ENCODE peak calls at places on chromosome 9, in five cellular contexts. One of them, this sample, is unnamed.

GRCh38 chr9:18396102-18396728 is 77.7 kb upstream of the ADAMTSL1 start:
- DNase-seq in OCI-M1: peak; percentile 12
- DNase-seq in activated CD4-positive, alpha-beta T cell treated with anti-CD3 and anti-CD28 coated beads for 48 hours: no peak
- DNase-seq in stimulated activated naive CD8-positive, alpha-beta T cell treated with anti-CD3 and anti-CD28 coated beads, Interleukin-15, Interleukin-2, amounts not matched to agents 100 U/mL and 50 U/mL, for 24 hours: no peak
- DNase-seq in stimulated activated CD4-positive, alpha-beta T cell treated with anti-CD3 and anti-CD28 coated beads, Interleukin-1b, Interleukin-23, amount 100 ng/mL, for 24 hours: no peak
- DNase-seq in this sample: peak; percentile 6

GRCh38 chr9:21334969-21335632 is at the start of gene KLHL9:
- DNase-seq in OCI-M1: peak; percentile 87
- DNase-seq in activated CD4-positive, alpha-beta T cell treated with anti-CD3 and anti-CD28 coated beads for 48 hours: peak; percentile 91
- DNase-seq in stimulated activated naive CD8-positive, alpha-beta T cell treated with anti-CD3 and anti-CD28 coated beads, Interleukin-15, Interleukin-2, amounts not matched to agents 100 U/mL and 50 U/mL, for 24 hours: peak; percentile 91
- DNase-seq in stimulated activated CD4-positive, alpha-beta T cell treated with anti-CD3 and anti-CD28 coated beads, Interleukin-1b, Interleukin-23, amount 100 ng/mL, for 24 hours: peak; percentile 82
- DNase-seq in this sample: peak; percentile 85

GRCh38 chr9:6441269-6441668 is 28.3 kb downstream of the UHRF2 start:
- DNase-seq in OCI-M1: no peak
- DNase-seq in activated CD4-positive, alpha-beta T cell treated with anti-CD3 and anti-CD28 coated beads for 48 hours: no peak
- DNase-seq in stimulated activated naive CD8-positive, alpha-beta T cell treated with anti-CD3 and anti-CD28 coated beads, Interleukin-15, Interleukin-2, amounts not matched to agents 100 U/mL and 50 U/mL, for 24 hours: no peak
- DNase-seq in stimulated activated CD4-positive, alpha-beta T cell treated with anti-CD3 and anti-CD28 coated beads, Interleukin-1b, Interleukin-23, amount 100 ng/mL, for 24 hours: no peak
- DNase-seq in this sample: no peak

GRCh38 chr9:107827884-107828283 is 338.3 kb upstream of the KLF4 start:
- DNase-seq in OCI-M1: no peak
- DNase-seq in activated CD4-positive, alpha-beta T cell treated with anti-CD3 and anti-CD28 coated beads for 48 hours: no peak
- DNase-seq in stimulated activated naive CD8-positive, alpha-beta T cell treated with anti-CD3 and anti-CD28 coated beads, Interleukin-15, Interleukin-2, amounts not matched to agents 100 U/mL and 50 U/mL, for 24 hours: no peak
- DNase-seq in stimulated activated CD4-positive, alpha-beta T cell treated with anti-CD3 and anti-CD28 coated beads, Interleukin-1b, Interleukin-23, amount 100 ng/mL, for 24 hours: no peak
- DNase-seq in this sample: no peak

GRCh38 chr9:75601280-75601679 is 289.2 kb upstream of the PCSK5 start:
- DNase-seq in OCI-M1: peak; percentile 60
- DNase-seq in activated CD4-positive, alpha-beta T cell treated with anti-CD3 and anti-CD28 coated beads for 48 hours: no peak
- DNase-seq in stimulated activated naive CD8-positive, alpha-beta T cell treated with anti-CD3 and anti-CD28 coated beads, Interleukin-15, Interleukin-2, amounts not matched to agents 100 U/mL and 50 U/mL, for 24 hours: no peak
- DNase-seq in stimulated activated CD4-positive, alpha-beta T cell treated with anti-CD3 and anti-CD28 coated beads, Interleukin-1b, Interleukin-23, amount 100 ng/mL, for 24 hours: no peak
- DNase-seq in this sample: no peak

GRCh38 chr9:78354980-78355379 is 58.1 kb downstream of the PSAT1 start:
- DNase-seq in OCI-M1: no peak
- DNase-seq in activated CD4-positive, alpha-beta T cell treated with anti-CD3 and anti-CD28 coated beads for 48 hours: no peak
- DNase-seq in stimulated activated naive CD8-positive, alpha-beta T cell treated with anti-CD3 and anti-CD28 coated beads, Interleukin-15, Interleukin-2, amounts not matched to agents 100 U/mL and 50 U/mL, for 24 hours: no peak
- DNase-seq in stimulated activated CD4-positive, alpha-beta T cell treated with anti-CD3 and anti-CD28 coated beads, Interleukin-1b, Interleukin-23, amount 100 ng/mL, for 24 hours: no peak
- DNase-seq in this sample: no peak

GRCh38 chr9:134040831-134041648 is 15.8 kb downstream of the BRD3OS start:
- DNase-seq in OCI-M1: no peak
- DNase-seq in activated CD4-positive, alpha-beta T cell treated with anti-CD3 and anti-CD28 coated beads for 48 hours: no peak
- DNase-seq in stimulated activated naive CD8-positive, alpha-beta T cell treated with anti-CD3 and anti-CD28 coated beads, Interleukin-15, Interleukin-2, amounts not matched to agents 100 U/mL and 50 U/mL, for 24 hours: no peak
- DNase-seq in stimulated activated CD4-positive, alpha-beta T cell treated with anti-CD3 and anti-CD28 coated beads, Interleukin-1b, Interleukin-23, amount 100 ng/mL, for 24 hours: no peak
- DNase-seq in this sample: no peak

GRCh38 chr9:137588891-137589290 is 1.4 kb downstream of the ZMYND19 start:
- DNase-seq in OCI-M1: no peak
- DNase-seq in activated CD4-positive, alpha-beta T cell treated with anti-CD3 and anti-CD28 coated beads for 48 hours: no peak
- DNase-seq in stimulated activated naive CD8-positive, alpha-beta T cell treated with anti-CD3 and anti-CD28 coated beads, Interleukin-15, Interleukin-2, amounts not matched to agents 100 U/mL and 50 U/mL, for 24 hours: no peak
- DNase-seq in stimulated activated CD4-positive, alpha-beta T cell treated with anti-CD3 and anti-CD28 coated beads, Interleukin-1b, Interleukin-23, amount 100 ng/mL, for 24 hours: no peak
- DNase-seq in this sample: no peak

GRCh38 chr9:135255843-135256567 is 168.5 kb downstream of the OLFM1 start:
- DNase-seq in OCI-M1: no peak
- DNase-seq in activated CD4-positive, alpha-beta T cell treated with anti-CD3 and anti-CD28 coated beads for 48 hours: no peak
- DNase-seq in stimulated activated naive CD8-positive, alpha-beta T cell treated with anti-CD3 and anti-CD28 coated beads, Interleukin-15, Interleukin-2, amounts not matched to agents 100 U/mL and 50 U/mL, for 24 hours: no peak
- DNase-seq in stimulated activated CD4-positive, alpha-beta T cell treated with anti-CD3 and anti-CD28 coated beads, Interleukin-1b, Interleukin-23, amount 100 ng/mL, for 24 hours: no peak
- DNase-seq in this sample: no peak

GRCh38 chr9:90783552-90783951 is 18.1 kb upstream of the SYK start:
- DNase-seq in OCI-M1: no peak
- DNase-seq in activated CD4-positive, alpha-beta T cell treated with anti-CD3 and anti-CD28 coated beads for 48 hours: no peak
- DNase-seq in stimulated activated naive CD8-positive, alpha-beta T cell treated with anti-CD3 and anti-CD28 coated beads, Interleukin-15, Interleukin-2, amounts not matched to agents 100 U/mL and 50 U/mL, for 24 hours: no peak
- DNase-seq in stimulated activated CD4-positive, alpha-beta T cell treated with anti-CD3 and anti-CD28 coated beads, Interleukin-1b, Interleukin-23, amount 100 ng/mL, for 24 hours: no peak
- DNase-seq in this sample: no peak

GRCh38 chr9:129866373-129867137 is 31.3 kb downstream of the USP20 start:
- DNase-seq in OCI-M1: no peak
- DNase-seq in activated CD4-positive, alpha-beta T cell treated with anti-CD3 and anti-CD28 coated beads for 48 hours: peak; percentile 58
- DNase-seq in stimulated activated naive CD8-positive, alpha-beta T cell treated with anti-CD3 and anti-CD28 coated beads, Interleukin-15, Interleukin-2, amounts not matched to agents 100 U/mL and 50 U/mL, for 24 hours: peak; percentile 39
- DNase-seq in stimulated activated CD4-positive, alpha-beta T cell treated with anti-CD3 and anti-CD28 coated beads, Interleukin-1b, Interleukin-23, amount 100 ng/mL, for 24 hours: no peak
- DNase-seq in this sample: no peak

GRCh38 chr9:15622596-15622995 is 69.8 kb downstream of the CCDC171 start:
- DNase-seq in OCI-M1: peak; percentile 1
- DNase-seq in activated CD4-positive, alpha-beta T cell treated with anti-CD3 and anti-CD28 coated beads for 48 hours: no peak
- DNase-seq in stimulated activated naive CD8-positive, alpha-beta T cell treated with anti-CD3 and anti-CD28 coated beads, Interleukin-15, Interleukin-2, amounts not matched to agents 100 U/mL and 50 U/mL, for 24 hours: no peak
- DNase-seq in stimulated activated CD4-positive, alpha-beta T cell treated with anti-CD3 and anti-CD28 coated beads, Interleukin-1b, Interleukin-23, amount 100 ng/mL, for 24 hours: no peak
- DNase-seq in this sample: no peak

GRCh38 chr9:123127512-123128075 is 94.1 kb downstream of the GPR21 start:
- DNase-seq in OCI-M1: no peak
- DNase-seq in activated CD4-positive, alpha-beta T cell treated with anti-CD3 and anti-CD28 coated beads for 48 hours: no peak
- DNase-seq in stimulated activated naive CD8-positive, alpha-beta T cell treated with anti-CD3 and anti-CD28 coated beads, Interleukin-15, Interleukin-2, amounts not matched to agents 100 U/mL and 50 U/mL, for 24 hours: no peak
- DNase-seq in stimulated activated CD4-positive, alpha-beta T cell treated with anti-CD3 and anti-CD28 coated beads, Interleukin-1b, Interleukin-23, amount 100 ng/mL, for 24 hours: no peak
- DNase-seq in this sample: no peak

GRCh38 chr9:136254381-136255165 is 9.0 kb upstream of the QSOX2 start:
- DNase-seq in OCI-M1: no peak
- DNase-seq in activated CD4-positive, alpha-beta T cell treated with anti-CD3 and anti-CD28 coated beads for 48 hours: no peak
- DNase-seq in stimulated activated naive CD8-positive, alpha-beta T cell treated with anti-CD3 and anti-CD28 coated beads, Interleukin-15, Interleukin-2, amounts not matched to agents 100 U/mL and 50 U/mL, for 24 hours: no peak
- DNase-seq in stimulated activated CD4-positive, alpha-beta T cell treated with anti-CD3 and anti-CD28 coated beads, Interleukin-1b, Interleukin-23, amount 100 ng/mL, for 24 hours: no peak
- DNase-seq in this sample: no peak

GRCh38 chr9:101398930-101399640 is 434 bp downstream of the ZNF189 start:
- DNase-seq in OCI-M1: no peak
- DNase-seq in activated CD4-positive, alpha-beta T cell treated with anti-CD3 and anti-CD28 coated beads for 48 hours: no peak
- DNase-seq in stimulated activated naive CD8-positive, alpha-beta T cell treated with anti-CD3 and anti-CD28 coated beads, Interleukin-15, Interleukin-2, amounts not matched to agents 100 U/mL and 50 U/mL, for 24 hours: peak; percentile 20
- DNase-seq in stimulated activated CD4-positive, alpha-beta T cell treated with anti-CD3 and anti-CD28 coated beads, Interleukin-1b, Interleukin-23, amount 100 ng/mL, for 24 hours: no peak
- DNase-seq in this sample: peak; percentile 15

GRCh38 chr9:5949103-5949699 is 58.5 kb downstream of the MLANA start:
- DNase-seq in OCI-M1: peak; percentile 94
- DNase-seq in activated CD4-positive, alpha-beta T cell treated with anti-CD3 and anti-CD28 coated beads for 48 hours: peak; percentile 11
- DNase-seq in stimulated activated naive CD8-positive, alpha-beta T cell treated with anti-CD3 and anti-CD28 coated beads, Interleukin-15, Interleukin-2, amounts not matched to agents 100 U/mL and 50 U/mL, for 24 hours: no peak
- DNase-seq in stimulated activated CD4-positive, alpha-beta T cell treated with anti-CD3 and anti-CD28 coated beads, Interleukin-1b, Interleukin-23, amount 100 ng/mL, for 24 hours: no peak
- DNase-seq in this sample: peak; percentile 30

GRCh38 chr9:101736723-101737122 is 1.7 kb downstream of the GRIN3A start:
- DNase-seq in OCI-M1: no peak
- DNase-seq in activated CD4-positive, alpha-beta T cell treated with anti-CD3 and anti-CD28 coated beads for 48 hours: peak; percentile 9
- DNase-seq in stimulated activated naive CD8-positive, alpha-beta T cell treated with anti-CD3 and anti-CD28 coated beads, Interleukin-15, Interleukin-2, amounts not matched to agents 100 U/mL and 50 U/mL, for 24 hours: no peak
- DNase-seq in stimulated activated CD4-positive, alpha-beta T cell treated with anti-CD3 and anti-CD28 coated beads, Interleukin-1b, Interleukin-23, amount 100 ng/mL, for 24 hours: no peak
- DNase-seq in this sample: peak; percentile 10

GRCh38 chr9:120151806-120152205 is 428.2 kb downstream of the CDK5RAP2 start:
- DNase-seq in OCI-M1: no peak
- DNase-seq in activated CD4-positive, alpha-beta T cell treated with anti-CD3 and anti-CD28 coated beads for 48 hours: no peak
- DNase-seq in stimulated activated naive CD8-positive, alpha-beta T cell treated with anti-CD3 and anti-CD28 coated beads, Interleukin-15, Interleukin-2, amounts not matched to agents 100 U/mL and 50 U/mL, for 24 hours: no peak
- DNase-seq in stimulated activated CD4-positive, alpha-beta T cell treated with anti-CD3 and anti-CD28 coated beads, Interleukin-1b, Interleukin-23, amount 100 ng/mL, for 24 hours: no peak
- DNase-seq in this sample: no peak

GRCh38 chr9:85610074-85610855 is 131.5 kb downstream of the AGTPBP1 start:
- DNase-seq in OCI-M1: peak; percentile 80
- DNase-seq in activated CD4-positive, alpha-beta T cell treated with anti-CD3 and anti-CD28 coated beads for 48 hours: peak; percentile 25
- DNase-seq in stimulated activated naive CD8-positive, alpha-beta T cell treated with anti-CD3 and anti-CD28 coated beads, Interleukin-15, Interleukin-2, amounts not matched to agents 100 U/mL and 50 U/mL, for 24 hours: peak; percentile 23
- DNase-seq in stimulated activated CD4-positive, alpha-beta T cell treated with anti-CD3 and anti-CD28 coated beads, Interleukin-1b, Interleukin-23, amount 100 ng/mL, for 24 hours: no peak
- DNase-seq in this sample: peak; percentile 75

GRCh38 chr9:128493424-128493823 is 11.1 kb upstream of the GLE1 start:
- DNase-seq in OCI-M1: no peak
- DNase-seq in activated CD4-positive, alpha-beta T cell treated with anti-CD3 and anti-CD28 coated beads for 48 hours: no peak
- DNase-seq in stimulated activated naive CD8-positive, alpha-beta T cell treated with anti-CD3 and anti-CD28 coated beads, Interleukin-15, Interleukin-2, amounts not matched to agents 100 U/mL and 50 U/mL, for 24 hours: no peak
- DNase-seq in stimulated activated CD4-positive, alpha-beta T cell treated with anti-CD3 and anti-CD28 coated beads, Interleukin-1b, Interleukin-23, amount 100 ng/mL, for 24 hours: no peak
- DNase-seq in this sample: no peak

GRCh38 chr9:136239135-136239962 is 6.3 kb downstream of the QSOX2 start:
- DNase-seq in OCI-M1: no peak
- DNase-seq in activated CD4-positive, alpha-beta T cell treated with anti-CD3 and anti-CD28 coated beads for 48 hours: no peak
- DNase-seq in stimulated activated naive CD8-positive, alpha-beta T cell treated with anti-CD3 and anti-CD28 coated beads, Interleukin-15, Interleukin-2, amounts not matched to agents 100 U/mL and 50 U/mL, for 24 hours: no peak
- DNase-seq in stimulated activated CD4-positive, alpha-beta T cell treated with anti-CD3 and anti-CD28 coated beads, Interleukin-1b, Interleukin-23, amount 100 ng/mL, for 24 hours: no peak
- DNase-seq in this sample: no peak